ENCODE peak calls at places on chromosomes 3 and 15, in five cellular contexts. B, O, L, S and A are unnamed samples.
A peak's percentile ranks its signal among the peaks of the same experiment; 100 is the strongest.

GRCh38 chr15:64023215-64023614 is 23.1 kb downstream of the DAPK2 start:
- DNase-seq in S (no peak), O (no peak), L (no peak), B (no peak), A (no peak)

GRCh38 chr15:70833897-70834765 is 19.8 kb downstream of the LARP6 start:
- DNase-seq in B (no peak), L (peak; percentile 38), S (no peak), O (no peak), A (peak; percentile 59)

GRCh38 chr3:126620743-126621142 is 34.2 kb downstream of the TXNRD3 start:
- DNase-seq in O (no peak), B (no peak), S (no peak), L (peak; percentile 12), A (no peak)

GRCh38 chr15:56739964-56740640 is 6.8 kb upstream of the ZNF280D start:
- DNase-seq in O (no peak), S (no peak), B (no peak), L (no peak), A (peak; percentile 40)

GRCh38 chr3:152830245-152830644 is 4.7 kb upstream of the P2RY1 start:
- DNase-seq in L (no peak), B (no peak), S (no peak), O (no peak), A (no peak)

GRCh38 chr3:184166671-184167070 is 8.0 kb upstream of the AP2M1 start:
- DNase-seq in B (no peak), O (no peak), S (no peak), L (no peak), A (no peak)

GRCh38 chr3:127256138-127256537 is 31.7 kb downstream of the PRR20G start:
- DNase-seq in S (no peak), L (no peak), B (no peak), O (no peak), A (no peak)

GRCh38 chr3:148991219-148992026 is at the start of gene GYG1:
- DNase-seq in L (peak; percentile 81), B (peak; percentile 70), S (peak; percentile 33), O (peak; percentile 82), A (peak; percentile 85)

GRCh38 chr3:23537006-23537620 is 268.6 kb upstream of the UBE2E1 start:
- DNase-seq in S (no peak), B (peak; percentile 69), L (no peak), O (no peak), A (peak; percentile 44)

GRCh38 chr3:130340766-130341165 is 4.7 kb upstream of the COL6A5 start:
- DNase-seq in B (no peak), L (peak; percentile 5), S (no peak), O (no peak), A (no peak)

GRCh38 chr15:80523746-80524145 is 119.6 kb downstream of the ARNT2 start:
- DNase-seq in O (no peak), S (no peak), L (no peak), B (no peak), A (no peak)

GRCh38 chr3:57826286-57826951 is 70.3 kb downstream of the SLMAP start:
- DNase-seq in L (no peak), O (no peak), S (no peak), B (no peak), A (no peak)

GRCh38 chr3:107884719-107885460 is 205.9 kb downstream of the CD47 start:
- DNase-seq in S (no peak), O (peak; percentile 31), L (peak; percentile 65), B (no peak), A (no peak)

GRCh38 chr3:17300441-17300840 is 415.7 kb downstream of the PLCL2 start:
- DNase-seq in L (no peak), S (no peak), B (no peak), O (no peak), A (no peak)

GRCh38 chr3:112568642-112569041 is 6.8 kb downstream of the SLC35A5 start:
- DNase-seq in O (no peak), S (no peak), L (no peak), B (no peak), A (no peak)

GRCh38 chr15:99755692-99756409 is 22.6 kb upstream of the LYSMD4 start:
- DNase-seq in B (peak; percentile 59), L (peak; percentile 70), O (peak; percentile 32), S (no peak), A (peak; percentile 58)

GRCh38 chr3:78427303-78427702 is 1340.5 kb downstream of the ROBO1 start:
- DNase-seq in B (no peak), S (no peak), L (no peak), O (no peak), A (no peak)

GRCh38 chr15:43293402-43293801 is 26.7 kb upstream of the TGM5 start:
- DNase-seq in S (peak; percentile 58), B (no peak), L (no peak), O (no peak), A (peak; percentile 86)

GRCh38 chr3:112640864-112641751 is at the start of gene CCDC80:
- DNase-seq in B (no peak), L (peak; percentile 99), S (no peak), O (peak; percentile 76), A (no peak)

GRCh38 chr15:25886498-25887140 is 23.5 kb upstream of the ATP10A start:
- DNase-seq in B (no peak), O (no peak), L (no peak), S (no peak), A (no peak)

GRCh38 chr3:25033407-25034029 is 394.5 kb upstream of the RARB start:
- DNase-seq in L (peak; percentile 26), O (peak; percentile 53), B (peak; percentile 45), S (peak; percentile 31), A (peak; percentile 79)

GRCh38 chr15:46441294-46442062 is 806.6 kb downstream of the SQOR start:
- DNase-seq in B (no peak), O (peak; percentile 6), L (peak; percentile 83), S (no peak), A (no peak)

GRCh38 chr3:25468866-25469319 is 40.8 kb downstream of the RARB start:
- DNase-seq in O (no peak), L (peak; percentile 85), B (no peak), S (no peak), A (peak; percentile 46)

GRCh38 chr15:30963681-30964080 is 27.7 kb downstream of the MTMR10 start:
- DNase-seq in O (no peak), L (no peak), S (no peak), B (no peak), A (no peak)

GRCh38 chr3:126798521-126798920 is 94.5 kb downstream of the CHCHD6 start:
- DNase-seq in B (no peak), L (peak; percentile 35), O (no peak), S (no peak), A (no peak)

GRCh38 chr3:177553012-177553411 is 355.7 kb upstream of the TBL1XR1 start:
- DNase-seq in O (no peak), B (no peak), L (no peak), S (no peak), A (no peak)

GRCh38 chr3:177552051-177552450 is 354.8 kb upstream of the TBL1XR1 start:
- DNase-seq in O (no peak), L (no peak), B (no peak), S (no peak), A (no peak)

GRCh38 chr3:177557561-177557960 is 360.3 kb upstream of the TBL1XR1 start:
- DNase-seq in S (no peak), B (no peak), L (no peak), O (no peak), A (no peak)

GRCh38 chr3:177553586-177553985 is 356.3 kb upstream of the TBL1XR1 start:
- DNase-seq in L (no peak), B (no peak), O (no peak), S (no peak), A (no peak)

DNA sequence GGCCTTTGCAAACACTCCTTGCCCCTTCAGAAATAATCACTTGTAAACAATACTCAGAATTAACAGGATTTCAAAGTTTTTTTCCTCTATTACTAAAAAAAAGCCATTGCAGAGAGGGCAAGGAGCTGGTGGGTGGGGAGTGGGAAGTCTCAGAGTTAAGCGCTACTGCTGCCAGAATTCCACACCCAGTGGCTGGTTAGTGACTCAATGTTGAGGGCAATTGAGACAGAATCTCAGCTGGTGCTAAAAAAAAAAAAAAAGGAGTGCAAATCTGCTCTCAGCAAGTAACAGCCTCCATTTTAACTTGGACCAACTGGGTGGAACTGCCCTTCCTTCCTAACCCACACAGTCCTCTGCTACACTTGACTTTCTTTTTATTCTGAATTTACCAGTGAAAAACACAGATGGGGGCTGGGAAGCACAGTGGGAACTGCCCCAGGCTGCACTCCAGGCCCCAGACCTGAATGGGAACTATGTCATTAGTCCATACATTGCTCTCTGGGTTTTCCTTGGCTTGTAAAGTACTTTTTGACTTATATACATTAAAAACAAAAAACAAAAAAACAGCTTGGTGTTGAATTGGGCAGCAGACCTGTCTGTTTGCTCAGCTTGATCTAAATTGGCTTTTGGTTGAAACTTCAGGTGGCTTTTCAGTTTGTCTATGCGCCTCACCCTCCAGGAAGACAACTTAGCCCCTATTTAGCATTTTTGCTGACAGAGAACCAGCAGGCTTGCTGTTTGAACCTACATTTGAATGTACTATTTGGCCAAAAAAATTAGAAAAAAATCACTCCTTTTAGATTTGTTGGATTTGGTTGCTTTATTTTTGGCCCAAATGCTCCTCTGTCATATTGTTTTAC is 357.8 kb upstream of the TBL1XR1 start:
- DNase-seq in S (no peak), O (peak; percentile 6), B (no peak), L (peak; percentile 51), A (no peak)
- H2BK12ac ChIP-seq in S (no peak overlapping the region), O (peak overlapping the region; percentile 9), B (no peak overlapping the region), L (no peak overlapping the region), A (no peak overlapping the region)

GRCh38 chr15:44438402-44438801 is 11.0 kb downstream of the CTDSPL2 start:
- DNase-seq in O (no peak), B (no peak), S (no peak), L (no peak), A (no peak)

GRCh38 chr15:44447772-44448376 is 20.4 kb downstream of the CTDSPL2 start:
- DNase-seq in O (no peak), L (no peak), S (no peak), B (no peak), A (no peak)

GRCh38 chr15:44441095-44441501 is 13.7 kb downstream of the CTDSPL2 start:
- DNase-seq in S (no peak), O (no peak), B (no peak), L (no peak), A (no peak)

DNA sequence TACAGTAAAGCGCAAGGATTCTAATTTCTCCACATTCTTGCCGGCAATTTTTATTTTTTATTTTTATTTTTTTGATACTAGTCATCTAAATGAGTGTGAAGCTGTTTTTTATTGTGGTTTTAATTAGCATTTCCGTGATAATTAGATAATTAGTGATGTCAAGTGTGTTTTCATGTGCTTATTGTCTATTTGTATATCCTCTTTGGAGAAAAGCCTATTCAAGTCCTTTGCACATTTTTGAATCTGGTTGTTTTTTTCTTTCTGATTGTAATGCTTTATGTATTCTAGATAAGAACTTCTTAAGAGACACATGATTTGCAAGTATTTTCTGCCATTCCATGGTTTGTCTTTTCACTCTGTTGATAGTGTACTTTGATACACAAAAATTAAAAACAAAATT is 16.1 kb downstream of the CTDSPL2 start:
- DNase-seq in O (no peak), S (no peak), L (no peak), B (no peak), A (no peak)
- H2BK12ac ChIP-seq in O (no peak overlapping the region), S (no peak overlapping the region), L (no peak overlapping the region), B (no peak overlapping the region), A (no peak overlapping the region)

GRCh38 chr3:116440196-116440595 is 5.1 kb downstream of the LSAMP start:
- DNase-seq in L (peak; percentile 81), S (no peak), O (no peak), B (no peak), A (no peak)
- H2BK12ac ChIP-seq in L (no peak overlapping the region), S (no peak overlapping the region), O (no peak overlapping the region), B (no peak overlapping the region), A (no peak overlapping the region)

DNA sequence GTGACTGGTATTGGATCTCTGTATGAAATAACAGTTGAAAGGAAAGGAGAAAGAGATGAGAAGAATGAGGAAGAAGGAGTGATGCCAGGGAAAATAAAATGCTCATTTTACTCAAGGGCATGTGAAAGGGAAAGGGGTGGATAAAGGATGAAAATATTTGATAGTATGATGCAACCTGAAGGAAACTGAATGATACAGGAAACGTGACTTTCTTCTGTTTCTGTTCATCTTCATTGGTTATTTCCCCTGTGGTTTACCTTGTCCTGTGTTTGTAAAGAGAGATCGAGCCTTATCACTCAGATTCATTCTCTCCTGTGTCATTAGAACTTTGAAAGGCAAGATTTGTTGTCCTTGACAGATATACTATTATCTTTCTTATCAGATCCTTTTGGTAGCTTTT is 243.6 kb upstream of the SLITRK3 start:
- DNase-seq in O (no peak), B (no peak), S (no peak), L (no peak), A (no peak)
- H2BK12ac ChIP-seq in O (no peak overlapping the region), B (no peak overlapping the region), S (no peak overlapping the region), L (no peak overlapping the region), A (no peak overlapping the region)